ENCODE peak calls at places on chromosomes 4 and X, in four cellular contexts. Y, T, M and Q are unnamed samples.
A peak's percentile ranks its signal among the peaks of the same experiment; 100 is the strongest.

GRCh38 chr4:84596826-84597225 is 13.9 kb downstream of the CDS1 start:
- DNase-seq in Y (peak; percentile 67), T (no peak), M (peak; percentile 71), Q (no peak)

GRCh38 chrX:151825927-151826471 is 86.7 kb upstream of the MAGEA4 start:
- DNase-seq in Y (no peak), T (no peak), M (no peak), Q (no peak)

GRCh38 chrX:23935116-23935515 is 27.3 kb downstream of the CXorf58 start:
- DNase-seq in Y (no peak), T (no peak), M (no peak), Q (no peak)

GRCh38 chr4:110348711-110349383 is 127.1 kb upstream of the ENPEP start:
- DNase-seq in Y (no peak), T (no peak), M (no peak), Q (no peak)

GRCh38 chr4:179582164-179582563 is 2139.9 kb upstream of the AGA start:
- DNase-seq in T (no peak), M (no peak), Y (no peak), Q (no peak)

GRCh38 chrX:69062493-69062892 is 102.8 kb downstream of the PJA1 start:
- DNase-seq in Y (peak; percentile 5), M (no peak), T (peak; percentile 16), Q (no peak)

GRCh38 chrX:129980540-129981206 is 1.8 kb upstream of the BCORL1 start:
- DNase-seq in M (peak; percentile 63), Y (peak; percentile 59), T (peak; percentile 77), Q (peak; percentile 89)

GRCh38 chr4:142845293-142846070 is 619 bp downstream of the INPP4B start:
- DNase-seq in M (peak; percentile 47), T (no peak), Y (peak; percentile 51), Q (no peak)

GRCh38 chr4:36280555-36280954 is 861 bp upstream of the DTHD1 start:
- DNase-seq in T (no peak), M (no peak), Y (peak; percentile 29), Q (no peak)

GRCh38 chrX:31132803-31133202 is 61.0 kb upstream of the FTHL17 start:
- DNase-seq in M (no peak), Y (no peak), T (no peak), Q (no peak)

GRCh38 chrX:39755152-39756032 is 342.4 kb downstream of the BCOR start:
- DNase-seq in Y (peak; percentile 57), M (peak; percentile 63), T (peak; percentile 88), Q (peak; percentile 92)

GRCh38 chrX:137549073-137549472 is 16.9 kb upstream of the ZIC3 start:
- DNase-seq in Y (peak; percentile 31), M (no peak), T (no peak), Q (no peak)

GRCh38 chr4:164779811-164780216 is 25.9 kb downstream of the SMIM31 start:
- DNase-seq in M (no peak), Y (peak; percentile 63), T (no peak), Q (no peak)

DNA sequence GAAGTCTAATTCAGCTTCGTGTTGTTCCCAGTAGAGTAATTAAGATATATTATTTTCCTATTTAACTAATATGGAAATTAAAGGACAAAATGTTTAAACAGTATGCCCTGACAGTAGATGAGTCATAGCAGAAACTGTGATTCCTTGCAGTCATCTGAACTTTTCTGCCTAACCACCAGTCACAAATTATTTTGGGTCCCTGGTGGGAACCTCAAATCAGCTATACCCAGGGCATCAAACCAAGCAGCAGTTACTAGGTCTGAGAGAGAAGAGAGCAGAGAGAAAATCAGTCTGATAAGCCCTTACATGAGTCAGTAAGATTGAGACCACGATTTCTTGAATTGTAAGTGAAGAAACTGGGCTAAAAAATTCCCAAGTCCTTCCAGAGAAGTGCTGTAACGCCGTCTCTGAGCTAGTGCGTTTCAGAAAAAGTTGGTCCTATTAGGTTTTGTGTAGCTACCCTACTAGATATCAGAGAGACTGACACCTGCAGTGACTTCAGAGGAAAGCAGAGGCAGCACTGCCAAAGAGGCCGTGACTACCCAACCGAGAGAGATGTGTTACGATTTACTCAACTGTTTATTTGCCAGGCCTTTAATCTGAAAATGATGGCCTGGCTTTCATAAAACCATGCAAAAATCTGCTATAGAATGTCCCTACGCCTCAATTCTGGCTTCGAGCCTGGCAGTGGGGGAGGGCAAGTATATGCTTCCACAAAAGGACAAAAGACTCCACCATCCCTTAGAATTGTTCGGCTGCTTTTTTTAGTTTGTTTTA is 21.7 kb upstream of the GPM6A start:
- DNase-seq in Y (no peak), T (no peak), M (no peak), Q (no peak)
- H3K4me1 ChIP-seq in Y (peaks cover 3% of the 10 kb centered on the region), T (no peaks in the 10 kb centered on the region), M (no peaks in the 10 kb centered on the region), Q (no peaks in the 10 kb centered on the region)

GRCh38 chr4:114036864-114037263 is 57.4 kb upstream of the ARSJ start:
- DNase-seq in Y (no peak), M (no peak), T (no peak), Q (no peak)
- H3K27ac ChIP-seq in Y (no peak overlapping the region), M (no peak overlapping the region), T (no peak overlapping the region), Q (no peak overlapping the region)

GRCh38 chrX:7214251-7214650 is 66.3 kb upstream of the PUDP start:
- DNase-seq in T (no peak), M (no peak), Y (no peak), Q (no peak)
- H3K4me1 ChIP-seq in T (no peaks in the 10 kb centered on the region), M (no peaks in the 10 kb centered on the region), Y (no peaks in the 10 kb centered on the region), Q (no peaks in the 10 kb centered on the region)

DNA sequence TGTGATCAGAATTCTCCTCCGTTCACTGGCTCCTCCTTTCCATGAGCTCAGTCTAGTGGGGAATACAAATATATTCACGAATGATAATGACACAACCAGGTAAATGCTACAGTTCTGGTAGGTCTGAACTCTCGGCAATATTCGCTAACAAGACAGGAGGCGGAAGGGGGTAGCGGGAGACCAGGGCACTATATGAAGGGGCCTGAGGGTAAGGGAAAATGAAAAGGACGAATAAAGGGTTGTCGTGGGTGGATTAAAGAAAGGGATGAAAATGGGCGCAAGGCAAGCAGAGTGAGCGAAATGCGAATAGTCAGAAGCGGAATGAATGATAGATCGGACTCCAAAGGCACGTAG is 743 bp downstream of the NKAP start:
- DNase-seq in Y (no peak), T (no peak), M (no peak), Q (no peak)
- H3K27ac ChIP-seq in Y (no peak overlapping the region), T (peak overlapping the region; percentile 95), M (peak overlapping the region; percentile 88), Q (peak overlapping the region; percentile 94)

DNA sequence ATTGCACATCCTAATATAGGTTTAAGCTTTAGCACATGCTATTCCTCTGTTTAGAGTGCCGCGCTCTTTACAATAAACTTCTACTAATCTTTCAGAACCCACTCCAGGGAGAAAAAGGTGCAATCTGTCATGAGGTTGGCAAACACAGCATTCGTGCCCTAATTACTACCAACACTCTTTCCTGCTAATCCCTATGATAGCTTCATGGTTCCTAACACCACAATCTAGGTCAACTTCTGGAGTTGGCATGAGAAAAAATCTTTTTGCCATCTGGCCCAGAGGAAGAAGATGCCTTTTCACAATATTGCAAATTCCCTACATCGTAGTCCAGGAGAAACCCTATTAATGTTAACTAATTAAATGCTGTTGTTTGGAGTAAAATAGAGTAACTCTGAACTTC is 39.6 kb downstream of the TMA16 start:
- DNase-seq in M (no peak), T (no peak), Y (no peak), Q (no peak)
- H3K4me1 ChIP-seq in M (no peaks in the 10 kb centered on the region), T (no peaks in the 10 kb centered on the region), Y (no peaks in the 10 kb centered on the region), Q (no peaks in the 10 kb centered on the region)

GRCh38 chr4:185847352-185848078 is 35.5 kb upstream of the SORBS2 start:
- DNase-seq in M (no peak), T (no peak), Y (no peak), Q (peak; percentile 69)
- H3K27ac ChIP-seq in M (no peak overlapping the region), T (no peak overlapping the region), Y (peak overlapping the region; percentile 8), Q (peak overlapping the region; percentile 89)

GRCh38 chrX:40809210-40809609 is 73.9 kb upstream of the MED14 start:
- DNase-seq in T (no peak), M (no peak), Y (no peak), Q (no peak)
- H3K4me1 ChIP-seq in T (no peaks in the 10 kb centered on the region), M (no peaks in the 10 kb centered on the region), Y (no peaks in the 10 kb centered on the region), Q (peaks cover 2% of the 10 kb centered on the region)

GRCh38 chr4:159239534-159239933 is 136.7 kb downstream of the RAPGEF2 start:
- DNase-seq in T (no peak), M (no peak), Y (no peak), Q (no peak)

GRCh38 chr4:159240690-159241089 is 137.8 kb downstream of the RAPGEF2 start:
- DNase-seq in T (no peak), Y (no peak), M (no peak), Q (no peak)

GRCh38 chr4:159235779-159236368 is 133.0 kb downstream of the RAPGEF2 start:
- DNase-seq in M (no peak), T (no peak), Y (no peak), Q (no peak)

GRCh38 chr4:159237975-159238374 is 135.1 kb downstream of the RAPGEF2 start:
- DNase-seq in Y (no peak), T (no peak), M (no peak), Q (no peak)

DNA sequence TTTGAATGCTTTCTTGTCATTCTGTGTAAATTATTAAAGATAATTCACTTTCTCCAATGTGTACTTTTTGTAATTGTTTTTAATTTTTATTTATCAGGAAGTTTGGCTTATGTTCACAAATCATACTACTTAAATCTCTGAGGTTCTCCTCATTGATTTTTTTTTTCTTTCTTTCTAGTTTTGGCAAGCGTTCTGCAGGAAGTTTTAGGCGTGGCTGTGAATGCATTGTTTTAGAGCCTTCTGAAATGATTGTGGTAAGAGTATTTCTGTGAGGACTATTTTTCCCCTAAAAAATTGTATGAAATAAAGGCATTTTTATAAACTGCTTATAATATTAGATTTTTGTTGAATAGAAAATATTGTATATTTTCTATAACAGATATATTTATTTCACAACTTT is 135.8 kb downstream of the RAPGEF2 start:
- DNase-seq in M (no peak), Y (no peak), T (no peak), Q (no peak)
- H3K27ac ChIP-seq in M (no peak overlapping the region), Y (no peak overlapping the region), T (no peak overlapping the region), Q (no peak overlapping the region)

GRCh38 chr4:7372673-7373072 is 62.1 kb downstream of the PSAPL1 start:
- DNase-seq in M (no peak), T (no peak), Y (no peak), Q (no peak)
- H3K4me1 ChIP-seq in M (no peaks in the 10 kb centered on the region), T (peaks cover 5% of the 10 kb centered on the region), Y (no peaks in the 10 kb centered on the region), Q (no peaks in the 10 kb centered on the region)

GRCh38 chrX:71143508-71143907 is 1.1 kb upstream of the NLGN3 start:
- DNase-seq in Y (no peak), M (no peak), T (no peak), Q (peak; percentile 56)
- H3K27ac ChIP-seq in Y (no peak overlapping the region), M (no peak overlapping the region), T (no peak overlapping the region), Q (no peak overlapping the region)